ENCODE peak calls at places on chromosomes 6 and 20, in four cellular contexts. C is kidney epithelial cell; B is SK-N-SH; H is CD4-positive, alpha-beta T cell. T is an unnamed sample.
A peak's percentile ranks its signal among the peaks of the same experiment; 100 is the strongest.

GRCh38 chr6:33314515-33314942 is 651 bp upstream of the TAPBP start:
- DNase-seq in B (peak; percentile 48), H (no peak), C (no peak), T (peak; percentile 80)

GRCh38 chr20:12700701-12701100 is 308.1 kb upstream of the SPTLC3 start:
- DNase-seq in B (no peak), C (no peak), H (no peak), T (no peak)

GRCh38 chr6:45922728-45923351 is 92.8 kb downstream of the CLIC5 start:
- DNase-seq in B (peak; percentile 31), H (peak; percentile 13), C (no peak), T (peak; percentile 63)

GRCh38 chr20:57066126-57066900 is 200.1 kb downstream of the BMP7 start:
- DNase-seq in H (no peak), B (no peak), C (no peak), T (peak; percentile 11)

GRCh38 chr20:62791301-62792181 is 4.7 kb upstream of the MRGBP start:
- DNase-seq in C (no peak), B (peak; percentile 86), H (peak; percentile 59), T (peak; percentile 85)

GRCh38 chr6:18753071-18753470 is 365.9 kb downstream of the RNF144B start:
- DNase-seq in C (no peak), B (no peak), H (no peak), T (no peak)

GRCh38 chr6:39806277-39806676 is 14.1 kb downstream of the DAAM2 start:
- DNase-seq in C (no peak), B (no peak), H (no peak), T (no peak)

GRCh38 chr6:113376847-113377165 is 480.3 kb upstream of the MARCKS start:
- DNase-seq in H (no peak), C (no peak), B (no peak), T (no peak)

GRCh38 chr6:30447237-30447636 is 42.1 kb upstream of the HLA-E start:
- DNase-seq in C (no peak), H (no peak), B (no peak), T (no peak)

GRCh38 chr6:129575378-129576118 is 134.4 kb downstream of the ARHGAP18 start:
- DNase-seq in H (no peak), B (peak; percentile 9), C (peak; percentile 35), T (no peak)

GRCh38 chr6:89596056-89596455 is 42.5 kb downstream of the LYRM2 start:
- DNase-seq in C (no peak), B (no peak), H (no peak), T (no peak)

GRCh38 chr20:16711859-16712258 is 18.0 kb upstream of the SNRPB2 start:
- DNase-seq in B (no peak), H (no peak), C (no peak), T (no peak)

GRCh38 chr6:25360611-25361010 is 81.4 kb downstream of the CARMIL1 start:
- DNase-seq in B (no peak), C (no peak), H (no peak), T (no peak)

GRCh38 chr20:14199111-14199510 is 138.3 kb downstream of the FLRT3 start:
- DNase-seq in B (no peak), C (no peak), H (no peak), T (no peak)
- TF ChIP-seq CTCF in B (no peak), C (no peak), H (no peak), T (no peak)

GRCh38 chr6:144778773-144779531 is 493.8 kb downstream of the UTRN start:
- DNase-seq in C (no peak), B (no peak), H (no peak), T (no peak)
- TF ChIP-seq CTCF in C (no peak), B (no peak), H (no peak), T (no peak)

DNA sequence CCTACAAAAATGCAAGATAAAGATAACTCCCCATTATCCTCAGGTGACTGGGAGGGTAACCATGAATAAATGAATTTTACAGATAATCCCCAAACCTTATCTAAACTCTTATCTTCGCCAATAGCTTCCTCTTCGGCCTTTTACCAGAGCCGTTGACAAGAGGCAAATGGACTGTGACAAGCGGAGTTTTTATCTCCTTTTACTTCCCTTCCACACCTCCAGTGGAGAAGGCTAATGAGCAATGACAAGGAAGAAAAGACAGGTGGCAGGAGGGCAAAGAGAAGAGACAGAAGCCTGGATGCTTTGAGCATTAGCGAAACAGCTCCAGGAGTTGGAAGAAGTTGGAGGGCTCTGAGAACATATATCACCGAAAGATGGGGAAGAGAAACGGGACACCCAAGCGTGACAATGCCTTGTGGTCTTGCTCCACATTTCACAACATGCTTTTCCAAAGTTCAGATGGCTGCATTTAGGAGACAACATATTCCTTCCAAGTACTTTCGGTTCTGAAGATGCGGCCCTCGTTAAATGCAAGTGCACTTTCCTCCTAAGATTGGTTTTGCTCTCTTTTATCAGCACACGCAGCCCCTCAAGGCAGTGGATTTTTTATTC is 69.2 kb downstream of the PRDM1 start:
- DNase-seq in C (no peak), B (no peak), H (no peak), T (no peak)
- TF ChIP-seq CTCF in C (no peak), B (no peak), H (no peak), T (no peak)

DNA sequence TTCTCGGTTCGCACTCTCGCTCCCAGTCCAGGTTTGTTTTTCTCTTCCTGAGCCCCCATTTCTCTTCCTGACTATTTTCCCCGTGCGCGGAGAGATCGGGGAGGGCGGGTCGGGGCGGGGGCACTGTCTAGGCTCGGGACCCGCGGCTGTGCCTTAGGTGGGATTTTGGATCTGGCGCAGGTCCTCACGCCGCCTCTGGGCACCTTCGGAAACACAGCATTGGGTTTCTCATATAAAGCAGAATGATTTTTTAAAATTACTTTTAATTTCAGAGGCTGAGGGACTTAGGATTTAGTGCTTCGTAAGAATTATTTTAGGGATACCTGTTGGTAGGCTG is 324 bp downstream of the STX11 start:
- DNase-seq in C (no peak), B (no peak), H (peak; percentile 37), T (no peak)
- TF ChIP-seq CTCF in C (peak; percentile 20), B (peak; percentile 5), H (peak; percentile 65), T (peak; percentile 58)

GRCh38 chr20:53896041-53896440 is 174.4 kb downstream of the BCAS1 start:
- DNase-seq in H (no peak), C (no peak), B (no peak), T (no peak)
- TF ChIP-seq CTCF in H (no peak), C (no peak), B (no peak), T (no peak)

GRCh38 chr6:82348130-82348529 is 15.5 kb upstream of the TPBG start:
- DNase-seq in B (no peak), H (no peak), C (no peak), T (no peak)
- TF ChIP-seq CTCF in B (no peak), H (no peak), C (no peak), T (no peak)